ENCODE peak calls at places on chromosomes 3 and 15, in four cellular contexts. F is cardiac muscle cell; R is activated naive CD8-positive, alpha-beta T cell treated with anti-CD3 and anti-CD28 coated beads, Interleukin-2, amount 50 U/mL, for 24 hours; T is cardiac fibroblast. D is an unnamed sample.

GRCh38 chr15:51629612-51630011 is 7.0 kb upstream of the DMXL2 start:
- DNase-seq in F (peak), T (peak), R (no peak), D (no peak)

GRCh38 chr15:71002321-71002720 is 109.7 kb downstream of the LRRC49 start:
- DNase-seq in T (peak), F (peak), R (no peak), D (no peak)

GRCh38 chr3:12759693-12760565 is 870 bp upstream of the TMEM40 start:
- DNase-seq in R (no peak), F (no peak), T (no peak), D (no peak)

GRCh38 chr3:148344522-148344921 is 353.2 kb upstream of the AGTR1 start:
- DNase-seq in R (no peak), T (no peak), F (no peak), D (no peak)

GRCh38 chr3:117873236-117873635 is 1161.4 kb downstream of the IGSF11 start:
- DNase-seq in R (no peak), F (peak), T (peak), D (no peak)

GRCh38 chr3:143608966-143609365 is 239.3 kb downstream of the SLC9A9 start:
- DNase-seq in F (peak), R (no peak), T (peak), D (no peak)

GRCh38 chr3:54691230-54691900 is 236.5 kb downstream of the LRTM1 start:
- DNase-seq in R (no peak), F (peak), T (peak), D (peak)

GRCh38 chr3:100776736-100777135 is 67.4 kb downstream of the TFG start:
- DNase-seq in R (no peak), T (no peak), F (no peak), D (no peak)

GRCh38 chr15:51368751-51369450 is 27.4 kb downstream of the GLDN start:
- DNase-seq in F (peak), T (peak), R (no peak), D (peak)

GRCh38 chr3:189572249-189572648 is 58.9 kb upstream of the TP63 start:
- DNase-seq in T (no peak), F (peak), R (no peak), D (no peak)

GRCh38 chr3:14765576-14766427 is 53.0 kb upstream of the FGD5 start:
- DNase-seq in T (no peak), F (no peak), R (no peak), D (no peak)

GRCh38 chr15:51367322-51367976 is 26.0 kb downstream of the GLDN start:
- DNase-seq in R (no peak), F (no peak), T (peak), D (peak)

GRCh38 chr3:90080988-90081387 is 973.6 kb downstream of the EPHA3 start:
- DNase-seq in F (no peak), T (no peak), R (no peak), D (no peak)

GRCh38 chr3:160588023-160588422 is 22.7 kb upstream of the KPNA4 start:
- DNase-seq in F (no peak), R (no peak), T (no peak), D (no peak)

GRCh38 chr3:69091389-69092029 is 6.8 kb downstream of the ARL6IP5 start:
- DNase-seq in T (no peak), R (no peak), F (no peak), D (no peak)

GRCh38 chr3:172083995-172084409 is 44.6 kb downstream of the FNDC3B start:
- DNase-seq in F (no peak), R (no peak), T (no peak), D (no peak)

GRCh38 chr15:67089218-67090193 is 24.1 kb downstream of the SMAD3 start:
- DNase-seq in T (peak), R (no peak), F (peak), D (peak)

GRCh38 chr3:72595376-72595775 is 252.9 kb downstream of the SHQ1 start:
- DNase-seq in R (no peak), T (no peak), F (no peak), D (no peak)

GRCh38 chr3:28290863-28291300 is 49.5 kb downstream of the CMC1 start:
- DNase-seq in R (no peak), T (no peak), F (no peak), D (no peak)

GRCh38 chr15:74895830-74896229 is 6.0 kb downstream of the MPI start:
- DNase-seq in T (no peak), F (no peak), R (no peak), D (no peak)

GRCh38 chr3:54954019-54954418 is 26.2 kb upstream of the LRTM1 start:
- DNase-seq in F (peak), T (peak), R (no peak), D (peak)

GRCh38 chr3:32398531-32398930 is 6.9 kb downstream of the CMTM7 start:
- DNase-seq in R (no peak), F (peak), T (no peak), D (no peak)

GRCh38 chr3:153291052-153291689 is 129.1 kb downstream of the RAP2B start:
- DNase-seq in R (no peak), T (peak), F (peak), D (no peak)

GRCh38 chr15:73368301-73369072 is at the start of gene HCN4:
- DNase-seq in F (no peak), T (no peak), R (no peak), D (peak)

GRCh38 chr3:121988146-121988545 is 33.9 kb downstream of the ILDR1 start:
- DNase-seq in F (no peak), R (no peak), T (no peak), D (no peak)

GRCh38 chr3:158261371-158261991 is 151.6 kb downstream of the RSRC1 start:
- DNase-seq in R (no peak), F (peak), T (peak), D (no peak)

GRCh38 chr3:49476563-49476962 is 6.5 kb downstream of the DAG1 start:
- DNase-seq in F (no peak), T (no peak), R (peak), D (no peak)

GRCh38 chr3:5476403-5476802 is 288.9 kb downstream of the EDEM1 start:
- DNase-seq in T (no peak), F (no peak), R (no peak), D (no peak)

GRCh38 chr3:179401561-179401960 is 49.7 kb downstream of the GNB4 start:
- DNase-seq in R (no peak), T (no peak), F (no peak), D (no peak)

GRCh38 chr15:92524161-92524560 is 130.5 kb downstream of the ST8SIA2 start:
- DNase-seq in F (no peak), R (no peak), T (no peak), D (peak)

D was measured in MG63.